ENCODE peak calls at places on chromosomes 3 and 15, in seven cellular contexts. O is WTC11, G is K562, N is HepG2, X is HCT116, C is GM12878, R is H1. M is an unnamed sample.

GRCh38 chr3:34832865-34833508 is 806.3 kb upstream of the ARPP21 start:
- DNase-seq in C (no peak), G (no peak), O (no peak), X (no peak), N (no peak), R (no peak), M (no peak)

GRCh38 chr15:89492111-89492641 is 4.2 kb downstream of the RHCG start:
- DNase-seq in R (no peak), G (no peak), C (no peak), N (no peak), O (peak), X (no peak), M (peak)

GRCh38 chr15:74283366-74283765 is 47.2 kb downstream of the CCDC33 start:
- DNase-seq in O (no peak), X (no peak), C (no peak), R (no peak), G (no peak), N (no peak), M (no peak)

GRCh38 chr15:66692391-66692790 is 9.6 kb upstream of the SMAD6 start:
- DNase-seq in R (no peak), N (no peak), X (no peak), G (no peak), O (no peak), C (no peak), M (no peak)

GRCh38 chr3:143063018-143063417 is 56.6 kb upstream of the CHST2 start:
- DNase-seq in O (no peak), R (no peak), C (no peak), G (no peak), X (no peak), N (no peak), M (no peak)

GRCh38 chr15:44729394-44729913 is 6.9 kb upstream of the TRIM69 start:
- DNase-seq in N (no peak), R (no peak), G (no peak), C (no peak), X (no peak), O (peak), M (no peak)

GRCh38 chr15:85362436-85363048 is 17.9 kb upstream of the AKAP13 start:
- DNase-seq in O (no peak), R (no peak), X (no peak), C (no peak), N (no peak), G (no peak), M (no peak)

GRCh38 chr15:65081758-65082157 is 5.2 kb downstream of the KBTBD13 start:
- DNase-seq in X (no peak), R (no peak), O (no peak), N (no peak), G (no peak), C (no peak), M (no peak)

GRCh38 chr3:191376742-191377141 is 46.4 kb upstream of the UTS2B start:
- DNase-seq in N (no peak), R (no peak), O (no peak), C (no peak), G (no peak), X (no peak), M (no peak)

GRCh38 chr3:94117729-94118128 is 54.9 kb downstream of the NSUN3 start:
- DNase-seq in G (no peak), O (no peak), R (no peak), X (no peak), N (no peak), C (no peak), M (no peak)

GRCh38 chr3:164155386-164155785 is 922.9 kb downstream of the SI start:
- DNase-seq in C (no peak), O (no peak), R (no peak), G (no peak), N (no peak), X (no peak), M (no peak)

GRCh38 chr3:33392144-33392543 is 48.1 kb downstream of the UBP1 start:
- DNase-seq in N (no peak), R (no peak), C (no peak), O (no peak), G (no peak), X (no peak), M (no peak)
- TF ChIP-seq SP1 in N (no peak), R (no peak), C (no peak), O (no peak), G (no peak), X (no peak), M (no peak)

DNA sequence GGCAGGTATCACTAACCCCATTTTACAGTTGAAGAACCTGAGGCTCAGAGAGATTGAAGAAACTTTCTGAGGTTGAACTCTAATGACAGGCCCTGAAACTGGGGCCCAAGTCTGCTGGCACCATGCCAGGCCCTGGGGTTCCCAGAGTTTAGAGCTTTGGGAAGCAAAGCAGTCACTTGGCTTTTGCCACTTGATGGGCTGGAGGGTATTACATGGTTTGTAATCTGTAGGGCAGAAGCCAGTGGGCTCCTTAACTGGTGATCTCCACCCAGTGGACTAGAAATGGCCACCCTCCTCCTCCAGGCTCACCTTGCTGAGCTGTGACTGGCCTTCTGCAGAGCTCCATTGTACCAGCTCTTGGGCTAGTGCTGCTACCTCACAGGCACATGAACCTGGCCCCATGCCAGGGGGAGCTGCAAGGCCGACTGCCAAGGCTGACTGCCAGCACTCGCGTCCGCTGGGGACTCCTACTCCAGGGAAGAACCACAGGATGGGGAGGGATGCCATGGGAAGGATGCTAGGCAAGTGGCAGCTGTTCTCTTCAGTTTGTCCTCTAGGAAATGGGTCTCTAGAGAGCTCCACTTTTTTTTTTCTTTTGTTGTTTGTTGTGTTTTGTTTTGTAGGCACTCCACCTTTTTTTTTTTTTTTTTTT is 104.8 kb downstream of the ETFA start:
- DNase-seq in G (no peak), X (no peak), R (no peak), C (no peak), N (no peak), O (no peak), M (no peak)
- TF ChIP-seq SP1 in G (no peak), X (no peak), R (no peak), C (no peak), N (no peak), O (no peak), M (no peak)

GRCh38 chr3:7340795-7341194 is 479.9 kb downstream of the GRM7 start:
- DNase-seq in N (no peak), C (no peak), X (peak), G (no peak), O (no peak), R (no peak), M (no peak)
- TF ChIP-seq SP1 in N (no peak), C (no peak), X (no peak), G (no peak), O (no peak), R (no peak), M (no peak)

GRCh38 chr3:4634894-4635293 is 141.7 kb downstream of the ITPR1 start:
- DNase-seq in C (no peak), R (no peak), G (no peak), X (no peak), N (no peak), O (no peak), M (no peak)

GRCh38 chr3:4627651-4628375 is 134.7 kb downstream of the ITPR1 start:
- DNase-seq in C (no peak), X (no peak), O (no peak), G (no peak), R (no peak), N (no peak), M (no peak)

GRCh38 chr3:4629095-4630007 is 136.2 kb downstream of the ITPR1 start:
- DNase-seq in X (no peak), N (no peak), C (no peak), R (no peak), O (no peak), G (no peak), M (no peak)

GRCh38 chr3:4637265-4637664 is 144.1 kb downstream of the ITPR1 start:
- DNase-seq in X (no peak), C (no peak), G (no peak), R (no peak), O (no peak), N (no peak), M (no peak)

GRCh38 chr3:4633078-4634004 is 140.2 kb downstream of the ITPR1 start:
- DNase-seq in C (peak), R (no peak), O (no peak), G (peak), X (peak), N (peak), M (peak)
- TF ChIP-seq SP1 in C (no peak), R (no peak), O (no peak), G (no peak), X (no peak), N (no peak), M (no peak)

DNA sequence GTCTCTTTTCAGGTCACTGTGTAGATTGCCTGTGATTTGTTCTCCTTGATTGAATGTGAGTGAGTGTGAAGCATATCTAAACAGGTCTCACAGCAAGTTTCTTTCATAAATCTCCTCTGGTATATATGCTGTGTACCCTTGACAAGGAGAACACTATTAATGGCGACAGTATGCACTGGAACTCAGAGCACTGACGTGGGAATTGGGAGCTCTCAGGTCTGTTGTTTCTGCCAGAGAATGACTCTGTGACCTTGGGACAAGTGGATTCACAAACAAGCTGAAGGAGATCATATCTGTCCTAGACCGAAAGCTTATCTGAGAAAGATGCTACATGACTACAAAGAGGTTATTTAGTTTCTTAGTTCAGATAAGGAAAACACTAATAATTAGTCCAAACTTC is 326.3 kb upstream of the TPRG1 start:
- DNase-seq in O (no peak), C (no peak), G (no peak), R (no peak), X (no peak), N (no peak), M (no peak)
- TF ChIP-seq SP1 in O (no peak), C (no peak), G (no peak), R (no peak), X (no peak), N (no peak), M (no peak)

GRCh38 chr3:78918361-78919020 is 849.3 kb downstream of the ROBO1 start:
- DNase-seq in C (peak), R (no peak), O (no peak), X (no peak), N (no peak), G (no peak), M (no peak)
- TF ChIP-seq SP1 in C (no peak), R (no peak), O (no peak), X (no peak), N (no peak), G (no peak), M (no peak)

GRCh38 chr15:97078556-97078955 is 748.1 kb downstream of the NR2F2 start:
- DNase-seq in C (no peak), G (no peak), O (no peak), X (no peak), R (no peak), N (no peak), M (peak)

GRCh38 chr15:97085806-97086205 is 755.3 kb downstream of the NR2F2 start:
- DNase-seq in O (no peak), N (no peak), C (no peak), G (no peak), R (no peak), X (no peak), M (peak)

GRCh38 chr15:97084650-97085049 is 754.1 kb downstream of the NR2F2 start:
- DNase-seq in O (no peak), X (no peak), N (no peak), R (no peak), G (no peak), C (no peak), M (no peak)

GRCh38 chr15:97081666-97082226 is 751.2 kb downstream of the NR2F2 start:
- DNase-seq in C (no peak), G (no peak), X (no peak), O (no peak), R (no peak), N (no peak), M (no peak)

DNA sequence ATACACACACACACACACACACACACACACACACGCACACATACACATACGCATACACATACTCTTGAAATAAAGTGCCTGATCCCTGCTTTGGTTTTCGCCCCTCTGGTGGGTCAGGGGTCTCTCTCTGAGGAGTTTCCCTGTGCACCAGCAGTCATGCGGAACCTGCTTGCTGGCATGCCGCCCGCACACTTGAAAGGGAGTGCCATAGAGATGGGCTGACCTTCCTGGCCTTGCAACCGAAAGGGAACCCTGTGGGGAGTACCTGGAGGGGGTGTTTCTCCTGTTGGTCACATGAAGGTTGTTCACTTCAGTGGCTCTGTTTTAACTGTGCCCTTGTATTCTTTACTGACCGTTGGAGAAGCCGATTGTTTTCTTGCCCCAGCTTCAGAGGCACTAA is 752.3 kb downstream of the NR2F2 start:
- DNase-seq in X (no peak), O (no peak), R (no peak), C (no peak), G (no peak), N (no peak), M (no peak)
- TF ChIP-seq SP1 in X (no peak), O (no peak), R (no peak), C (no peak), G (no peak), N (no peak), M (no peak)

M was measured in HEK293T.